ENCODE peak calls at places on chromosomes 6 and 20, in six cellular contexts. A, G, R, S, L and O are unnamed samples.

GRCh38 chr6:122620902-122621301 is 10.7 kb downstream of the PKIB start:
- DNase-seq in A (no peak), S (no peak), G (no peak), L (no peak), R (no peak), O (no peak)

GRCh38 chr20:31680286-31681127 is 42.2 kb downstream of the BCL2L1 start:
- DNase-seq in G (no peak), S (no peak), L (no peak), A (no peak), R (no peak), O (no peak)

GRCh38 chr6:87945966-87946365 is 101.7 kb upstream of the SPACA1 start:
- DNase-seq in R (no peak), G (no peak), L (no peak), S (no peak), A (no peak), O (no peak)

GRCh38 chr6:152206072-152206818 is 398.8 kb downstream of the ESR1 start:
- DNase-seq in L (no peak), G (no peak), A (peak), R (peak), S (no peak), O (no peak)

GRCh38 chr20:5203380-5203779 is 76.6 kb downstream of the CDS2 start:
- DNase-seq in G (no peak), R (no peak), A (no peak), L (no peak), S (no peak), O (no peak)

GRCh38 chr20:10074513-10074912 is 39.7 kb downstream of the ANKEF1 start:
- DNase-seq in R (no peak), L (peak), A (no peak), G (peak), S (no peak), O (no peak)

GRCh38 chr20:50569864-50570836 is 60.0 kb downstream of the PTPN1 start:
- DNase-seq in R (no peak), L (peak), G (no peak), S (peak), A (no peak), O (no peak)

GRCh38 chr6:43744931-43745727 is 24.9 kb upstream of the VEGFA start:
- DNase-seq in S (peak), L (no peak), A (no peak), G (no peak), R (peak), O (no peak)

GRCh38 chr6:89144358-89145041 is 1.4 kb upstream of the PM20D2 start:
- DNase-seq in G (no peak), L (no peak), S (no peak), R (no peak), A (no peak), O (no peak)

GRCh38 chr6:52415917-52416628 is 4.1 kb upstream of the EFHC1 start:
- DNase-seq in G (no peak), R (no peak), A (no peak), L (no peak), S (no peak), O (no peak)

GRCh38 chr6:114735118-114735730 is 392.4 kb upstream of the HS3ST5 start:
- DNase-seq in L (no peak), G (no peak), S (no peak), R (no peak), A (no peak), O (no peak)
- TF ChIP-seq CTCF in L (peak), G (no peak), S (no peak), R (no peak), A (no peak), O (no peak)

GRCh38 chr20:3157817-3158216 is 1.8 kb downstream of the FASTKD5 start:
- DNase-seq in S (no peak), L (no peak), R (no peak), G (no peak), A (no peak), O (no peak)

GRCh38 chr20:3158968-3159431 is 665 bp downstream of the FASTKD5 start:
- DNase-seq in R (no peak), S (no peak), A (no peak), L (peak), G (no peak), O (no peak)

GRCh38 chr20:3161316-3162079 is 1.8 kb upstream of the FASTKD5 start:
- DNase-seq in G (no peak), L (no peak), R (no peak), A (no peak), S (no peak), O (no peak)

GRCh38 chr20:3160418-3160817 is 753 bp upstream of the FASTKD5 start:
- DNase-seq in A (no peak), R (no peak), S (no peak), G (no peak), L (no peak), O (no peak)

DNA sequence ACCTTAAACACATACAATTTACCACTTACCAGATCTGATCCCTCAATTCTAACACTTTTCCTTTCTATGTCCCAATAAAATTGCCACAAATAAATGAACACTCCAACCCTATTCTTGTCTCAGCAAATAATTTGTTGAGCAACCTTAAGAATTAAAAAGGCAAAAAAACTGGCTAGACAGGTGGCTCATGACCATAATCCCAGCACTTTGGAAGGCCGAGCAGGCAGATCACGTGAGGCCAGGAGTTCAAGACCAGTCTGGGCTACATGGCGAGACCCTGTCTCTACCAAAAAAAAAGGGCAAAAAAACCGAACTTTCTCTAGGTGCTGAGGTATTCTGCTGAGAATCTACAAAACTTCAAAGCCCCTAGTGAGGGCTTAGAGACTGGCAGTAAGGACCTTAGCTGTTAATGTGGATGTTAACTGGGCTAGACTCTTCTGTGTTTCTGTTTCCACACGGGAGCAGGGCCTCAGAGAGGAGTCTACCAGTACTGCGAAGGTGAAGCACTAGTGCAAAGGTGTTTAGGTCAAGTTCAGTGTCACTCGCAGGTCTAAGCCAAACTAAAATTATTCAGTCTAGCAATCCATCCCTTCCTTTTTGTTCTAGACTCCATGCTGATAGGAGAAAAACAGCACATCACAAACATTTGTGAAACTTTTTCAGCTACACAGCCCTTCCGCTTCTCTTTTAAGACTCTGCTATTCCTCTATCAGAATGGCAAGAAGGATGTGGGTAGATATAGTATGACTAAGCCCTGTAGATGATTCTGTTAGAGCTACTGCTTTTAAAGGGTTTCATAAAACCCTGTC is 2.6 kb downstream of the FASTKD5 start:
- DNase-seq in A (no peak), R (no peak), S (no peak), G (no peak), L (no peak), O (no peak)
- TF ChIP-seq CTCF in A (no peak), R (no peak), S (no peak), G (no peak), L (no peak), O (no peak)

GRCh38 chr6:98054453-98054852 is 771.4 kb upstream of the MMS22L start:
- DNase-seq in G (no peak), A (no peak), L (no peak), R (no peak), S (no peak), O (no peak)
- TF ChIP-seq CTCF in G (no peak), A (no peak), L (peak), R (no peak), S (no peak), O (peak)

DNA sequence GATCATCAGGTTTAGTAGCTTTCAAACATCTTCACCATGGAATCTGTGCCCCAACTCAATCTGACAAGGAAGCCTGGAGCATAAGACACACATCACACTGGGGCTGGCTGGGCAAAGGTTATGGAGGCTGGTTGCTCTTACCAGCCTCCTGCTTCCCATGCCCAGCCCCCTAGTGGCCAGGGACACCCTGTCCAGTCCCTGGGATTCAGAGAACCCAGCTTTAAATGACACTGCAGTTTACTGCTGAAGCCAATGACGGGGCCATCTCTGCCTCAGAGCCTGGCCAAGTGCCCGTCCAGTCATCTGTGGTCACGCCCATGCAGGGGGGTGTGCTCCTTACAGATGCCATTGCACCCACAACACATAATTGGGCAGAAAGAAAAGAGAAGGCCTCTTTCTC is 272.9 kb downstream of the SMOC2 start:
- DNase-seq in A (no peak), G (no peak), L (no peak), S (no peak), R (no peak), O (no peak)
- TF ChIP-seq CTCF in A (peak), G (no peak), L (peak), S (no peak), R (no peak), O (peak)

DNA sequence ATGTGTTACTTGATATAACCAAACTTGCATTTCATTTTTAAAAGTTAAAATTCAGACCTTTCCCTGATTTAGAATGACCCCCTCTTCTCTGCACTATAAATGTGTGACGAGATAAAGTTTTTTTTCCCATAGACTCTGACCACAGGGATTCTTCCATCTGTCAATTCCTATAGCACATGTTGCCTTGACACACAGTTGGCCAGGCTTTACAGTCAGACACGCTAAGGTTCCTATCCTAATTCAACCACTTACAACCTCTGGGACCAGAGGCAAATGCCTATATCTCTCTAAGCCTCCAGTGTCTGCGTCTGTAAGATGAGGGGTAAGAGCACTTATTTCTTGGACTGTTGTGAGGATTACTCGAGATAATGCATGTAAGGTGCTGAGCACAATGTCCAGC is 40.6 kb downstream of the KCNS1 start:
- DNase-seq in G (no peak), R (no peak), S (no peak), L (no peak), A (no peak), O (no peak)
- TF ChIP-seq CTCF in G (no peak), R (no peak), S (no peak), L (no peak), A (no peak), O (no peak)

GRCh38 chr20:19628570-19629134 is 129.4 kb upstream of the RIN2 start:
- DNase-seq in S (no peak), A (peak), G (peak), L (peak), R (no peak), O (peak)
- TF ChIP-seq CTCF in S (no peak), A (peak), G (peak), L (peak), R (peak), O (peak)

GRCh38 chr20:12171927-12172581 is 254.4 kb downstream of the BTBD3 start:
- DNase-seq in A (no peak), R (peak), G (peak), L (peak), S (no peak), O (no peak)

GRCh38 chr20:12170406-12170805 is 252.7 kb downstream of the BTBD3 start:
- DNase-seq in G (no peak), S (no peak), A (no peak), R (no peak), L (no peak), O (no peak)

GRCh38 chr20:12166053-12166717 is 248.5 kb downstream of the BTBD3 start:
- DNase-seq in S (no peak), L (peak), A (no peak), G (peak), R (peak), O (no peak)
- TF ChIP-seq CTCF in S (no peak), L (peak), A (no peak), G (no peak), R (no peak), O (no peak)

GRCh38 chr6:33052627-33053026 is 20.8 kb downstream of the HLA-DPA1 start:
- DNase-seq in L (no peak), R (no peak), S (no peak), G (no peak), A (no peak), O (no peak)

GRCh38 chr6:33053230-33053629 is 20.2 kb downstream of the HLA-DPA1 start:
- DNase-seq in G (no peak), L (no peak), S (no peak), A (no peak), R (no peak), O (no peak)

GRCh38 chr6:33050013-33050800 is 23.2 kb downstream of the HLA-DPA1 start:
- DNase-seq in G (no peak), R (no peak), A (no peak), L (no peak), S (no peak), O (no peak)

DNA sequence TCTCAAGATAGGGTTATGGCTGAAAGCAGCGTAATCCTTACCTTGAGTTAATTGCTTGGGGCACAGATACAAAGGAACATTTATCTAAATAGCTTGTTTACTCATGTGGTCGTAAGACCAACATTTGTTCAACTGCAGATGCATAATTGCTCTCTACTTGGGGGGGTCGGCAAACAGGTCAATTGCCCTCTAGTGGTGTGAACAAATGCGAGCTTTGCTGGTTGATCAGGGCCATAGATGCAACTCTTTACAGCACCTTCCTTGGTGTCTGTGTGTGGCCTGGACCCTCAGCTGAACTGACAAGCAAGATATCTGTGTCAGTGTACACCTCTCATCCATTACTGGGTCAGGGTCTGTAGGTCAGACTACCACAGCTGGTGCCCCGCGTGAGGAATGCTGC is 24.1 kb downstream of the HLA-DPA1 start:
- DNase-seq in S (no peak), L (no peak), A (no peak), G (no peak), R (no peak), O (no peak)
- TF ChIP-seq CTCF in S (no peak), L (peak), A (no peak), G (no peak), R (no peak), O (peak)